ENCODE peak calls at places on chromosomes 4 and X, in four cellular contexts. One of them, this sample, is unnamed.

GRCh38 chr4:184046148-184046547 is 141.0 kb downstream of the STOX2 start:
- DNase-seq in H9: no peak
- DNase-seq in fibroblast of lung: no peak
- DNase-seq in right lobe of liver: no peak
- DNase-seq in this sample: no peak

GRCh38 chr4:10461091-10461849 is 4.0 kb upstream of the ZNF518B start:
- DNase-seq in H9: peak
- DNase-seq in fibroblast of lung: peak
- DNase-seq in right lobe of liver: peak
- DNase-seq in this sample: no peak

GRCh38 chr4:176001171-176002006 is 64.3 kb upstream of the WDR17 start:
- DNase-seq in H9: peak
- DNase-seq in fibroblast of lung: peak
- DNase-seq in right lobe of liver: peak
- DNase-seq in this sample: no peak

GRCh38 chrX:110050386-110050785 is 47.5 kb downstream of the TMEM164 start:
- DNase-seq in H9: no peak
- DNase-seq in fibroblast of lung: no peak
- DNase-seq in right lobe of liver: no peak
- DNase-seq in this sample: no peak

GRCh38 chrX:39309721-39310152 is 508.5 kb downstream of the MID1IP1 start:
- DNase-seq in H9: no peak
- DNase-seq in fibroblast of lung: no peak
- DNase-seq in right lobe of liver: no peak
- DNase-seq in this sample: no peak

GRCh38 chrX:103688949-103689348 is 2.5 kb upstream of the MORF4L2 start:
- DNase-seq in H9: no peak
- DNase-seq in fibroblast of lung: peak
- DNase-seq in right lobe of liver: no peak
- DNase-seq in this sample: peak

GRCh38 chrX:96987228-96987627 is 103.5 kb downstream of the RPA4 start:
- DNase-seq in H9: no peak
- DNase-seq in fibroblast of lung: peak
- DNase-seq in right lobe of liver: no peak
- DNase-seq in this sample: peak

GRCh38 chrX:9829308-9830267 is 43.4 kb downstream of the SHROOM2 start:
- DNase-seq in H9: no peak
- DNase-seq in fibroblast of lung: peak
- DNase-seq in right lobe of liver: no peak
- DNase-seq in this sample: no peak

GRCh38 chr4:101981756-101982155 is 191.2 kb downstream of the BANK1 start:
- DNase-seq in H9: no peak
- DNase-seq in fibroblast of lung: no peak
- DNase-seq in right lobe of liver: no peak
- DNase-seq in this sample: no peak

GRCh38 chr4:22391548-22391947 is 124.3 kb downstream of the ADGRA3 start:
- DNase-seq in H9: no peak
- DNase-seq in fibroblast of lung: peak
- DNase-seq in right lobe of liver: no peak
- DNase-seq in this sample: peak

GRCh38 chr4:84393193-84393592 is 105.9 kb downstream of the NKX6-1 start:
- DNase-seq in H9: no peak
- DNase-seq in fibroblast of lung: no peak
- DNase-seq in right lobe of liver: no peak
- DNase-seq in this sample: no peak

GRCh38 chrX:118272237-118272636 is 73.7 kb upstream of the WDR44 start:
- DNase-seq in H9: no peak
- DNase-seq in fibroblast of lung: peak
- DNase-seq in right lobe of liver: no peak
- DNase-seq in this sample: no peak

GRCh38 chr4:17055788-17056187 is 157.3 kb upstream of the LDB2 start:
- DNase-seq in H9: no peak
- DNase-seq in fibroblast of lung: peak
- DNase-seq in right lobe of liver: no peak
- DNase-seq in this sample: peak

GRCh38 chr4:27666943-27667342 is 806.3 kb downstream of the STIM2 start:
- DNase-seq in H9: peak
- DNase-seq in fibroblast of lung: peak
- DNase-seq in right lobe of liver: no peak
- DNase-seq in this sample: no peak

GRCh38 chrX:72142094-72142843 is 10.6 kb upstream of the RTL5 start:
- DNase-seq in H9: no peak
- DNase-seq in fibroblast of lung: no peak
- DNase-seq in right lobe of liver: no peak
- DNase-seq in this sample: no peak

GRCh38 chrX:3651272-3651671 is 62.2 kb downstream of the PRKX start:
- DNase-seq in H9: no peak
- DNase-seq in fibroblast of lung: peak
- DNase-seq in right lobe of liver: no peak
- DNase-seq in this sample: peak

GRCh38 chrX:70480660-70481018 is 36.0 kb downstream of the DLG3 start:
- DNase-seq in H9: no peak
- DNase-seq in fibroblast of lung: no peak
- DNase-seq in right lobe of liver: no peak
- DNase-seq in this sample: no peak

GRCh38 chrX:136879001-136879667 is 1.4 kb downstream of the RBMX start:
- DNase-seq in H9: no peak
- DNase-seq in fibroblast of lung: peak
- DNase-seq in right lobe of liver: no peak
- DNase-seq in this sample: peak

GRCh38 chr4:187569871-187570270 is 425.7 kb upstream of the ZFP42 start:
- DNase-seq in H9: no peak
- DNase-seq in fibroblast of lung: no peak
- DNase-seq in right lobe of liver: no peak
- DNase-seq in this sample: no peak

GRCh38 chr4:69858683-69859082 is 1.3 kb downstream of the SULT1E1 start:
- DNase-seq in H9: no peak
- DNase-seq in fibroblast of lung: peak
- DNase-seq in right lobe of liver: no peak
- DNase-seq in this sample: no peak

GRCh38 chrX:121851033-121851432 is 803.6 kb downstream of the GLUD2 start:
- DNase-seq in H9: no peak
- DNase-seq in fibroblast of lung: peak
- DNase-seq in right lobe of liver: no peak
- DNase-seq in this sample: no peak

GRCh38 chr4:57147335-57148060 is 37.3 kb upstream of the IGFBP7 start:
- DNase-seq in H9: no peak
- DNase-seq in fibroblast of lung: peak
- DNase-seq in right lobe of liver: no peak
- DNase-seq in this sample: peak

GRCh38 chr4:186092296-186092695 is 12.2 kb upstream of the FAM149A start:
- DNase-seq in H9: no peak
- DNase-seq in fibroblast of lung: no peak
- DNase-seq in right lobe of liver: no peak
- DNase-seq in this sample: no peak

GRCh38 chrX:40108084-40108958 is 10.6 kb upstream of the BCOR start:
- DNase-seq in H9: peak
- DNase-seq in fibroblast of lung: peak
- DNase-seq in right lobe of liver: peak
- DNase-seq in this sample: no peak

GRCh38 chrX:69133561-69134542 is 31.4 kb downstream of the PJA1 start:
- DNase-seq in H9: peak
- DNase-seq in fibroblast of lung: peak
- DNase-seq in right lobe of liver: no peak
- DNase-seq in this sample: peak

GRCh38 chr4:169070071-169070894 is 60.2 kb upstream of the CBR4 start:
- DNase-seq in H9: peak
- DNase-seq in fibroblast of lung: no peak
- DNase-seq in right lobe of liver: no peak
- DNase-seq in this sample: peak

GRCh38 chr4:73589261-73589847 is 30.9 kb downstream of the RASSF6 start:
- DNase-seq in H9: no peak
- DNase-seq in fibroblast of lung: peak
- DNase-seq in right lobe of liver: no peak
- DNase-seq in this sample: peak

GRCh38 chrX:56963377-56963776 is 32.0 kb downstream of the SPIN3 start:
- DNase-seq in H9: no peak
- DNase-seq in fibroblast of lung: no peak
- DNase-seq in right lobe of liver: no peak
- DNase-seq in this sample: no peak

GRCh38 chr4:138659640-138660325 is 355.8 kb upstream of the NOCT start:
- DNase-seq in H9: peak
- DNase-seq in fibroblast of lung: no peak
- DNase-seq in right lobe of liver: no peak
- DNase-seq in this sample: no peak

GRCh38 chr4:4948370-4948769 is 70.9 kb downstream of the CYTL1 start:
- DNase-seq in H9: no peak
- DNase-seq in fibroblast of lung: no peak
- DNase-seq in right lobe of liver: no peak
- DNase-seq in this sample: no peak

GRCh38 chr4:5204781-5205180 is 153.5 kb downstream of the STK32B start:
- DNase-seq in H9: no peak
- DNase-seq in fibroblast of lung: no peak
- DNase-seq in right lobe of liver: no peak
- DNase-seq in this sample: no peak

DNA sequence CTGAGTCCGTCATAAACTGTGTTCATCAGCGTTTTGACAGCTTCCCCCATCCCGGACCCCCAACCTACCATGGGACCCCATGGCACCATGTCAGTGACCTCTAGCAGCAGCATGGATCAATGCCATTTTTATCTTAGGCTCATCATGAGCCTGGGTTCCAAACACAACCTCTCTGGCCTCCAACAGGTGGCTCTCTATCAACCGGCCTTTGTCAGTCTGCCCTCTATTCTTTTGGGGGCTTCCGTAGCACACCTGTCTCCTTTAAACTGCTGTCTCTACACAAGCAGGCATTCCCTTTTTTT is 716 bp upstream of the TMEM150C start:
- DNase-seq in H9: peak
- DNase-seq in fibroblast of lung: no peak
- DNase-seq in right lobe of liver: no peak
- DNase-seq in this sample: no peak
- TF ChIP-seq CTCF in H9: no peak
- TF ChIP-seq CTCF in fibroblast of lung: no peak
- TF ChIP-seq CTCF in right lobe of liver: no peak
- TF ChIP-seq CTCF in this sample: no peak

GRCh38 chr4:55184600-55185523 is 59.5 kb upstream of the KDR start:
- DNase-seq in H9: peak
- DNase-seq in fibroblast of lung: peak
- DNase-seq in right lobe of liver: no peak
- DNase-seq in this sample: no peak

GRCh38 chr4:55181606-55182005 is 56.2 kb upstream of the KDR start:
- DNase-seq in H9: no peak
- DNase-seq in fibroblast of lung: peak
- DNase-seq in right lobe of liver: no peak
- DNase-seq in this sample: no peak

GRCh38 chr4:55186700-55187099 is 61.3 kb upstream of the KDR start:
- DNase-seq in H9: no peak
- DNase-seq in fibroblast of lung: no peak
- DNase-seq in right lobe of liver: no peak
- DNase-seq in this sample: no peak

GRCh38 chr4:55183926-55184599 is 58.7 kb upstream of the KDR start:
- DNase-seq in H9: peak
- DNase-seq in fibroblast of lung: peak
- DNase-seq in right lobe of liver: no peak
- DNase-seq in this sample: peak

GRCh38 chr4:55186123-55186522 is 60.7 kb upstream of the KDR start:
- DNase-seq in H9: no peak
- DNase-seq in fibroblast of lung: peak
- DNase-seq in right lobe of liver: no peak
- DNase-seq in this sample: no peak
- TF ChIP-seq CTCF in H9: peak
- TF ChIP-seq CTCF in fibroblast of lung: no peak
- TF ChIP-seq CTCF in right lobe of liver: no peak
- TF ChIP-seq CTCF in this sample: peak

GRCh38 chr4:34720563-34720962 is 1523.8 kb downstream of the ARAP2 start:
- DNase-seq in H9: no peak
- DNase-seq in fibroblast of lung: peak
- DNase-seq in right lobe of liver: no peak
- DNase-seq in this sample: peak
- TF ChIP-seq CTCF in H9: peak
- TF ChIP-seq CTCF in fibroblast of lung: no peak
- TF ChIP-seq CTCF in right lobe of liver: peak
- TF ChIP-seq CTCF in this sample: peak

DNA sequence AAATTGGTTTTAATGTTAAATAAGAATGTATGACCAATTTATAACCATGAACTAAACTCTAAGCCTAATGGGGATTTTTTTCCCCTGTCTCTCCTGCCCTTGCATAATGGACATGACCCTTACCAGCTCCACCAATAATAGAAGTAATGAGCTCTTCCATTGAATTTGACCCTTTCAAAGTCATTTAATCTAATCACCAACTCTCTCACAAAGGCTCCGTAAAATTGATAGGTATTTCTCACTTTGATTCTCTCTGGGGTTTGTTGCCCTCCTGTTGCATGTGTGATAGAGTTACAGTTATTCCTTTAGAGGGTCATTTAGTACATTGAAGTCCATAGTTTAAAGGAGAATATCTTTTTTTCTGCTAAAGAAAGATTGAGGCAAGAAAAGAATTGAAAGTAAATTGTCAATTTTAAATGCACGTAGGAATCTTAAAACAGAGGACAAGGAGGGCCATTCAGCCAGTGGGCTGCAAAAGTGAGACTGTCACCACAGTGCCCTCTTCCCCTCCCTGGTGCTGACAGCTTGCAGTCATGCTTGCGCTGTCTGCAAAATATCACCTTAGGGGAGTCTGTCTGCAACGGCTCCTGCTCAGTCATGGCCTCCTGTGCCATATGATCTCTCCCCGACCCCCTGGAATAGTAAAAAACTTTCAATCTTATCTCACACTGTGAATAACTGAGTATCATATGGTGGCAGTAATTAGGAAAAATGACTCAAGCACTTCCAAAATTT is 307.5 kb upstream of the GNPDA2 start:
- DNase-seq in H9: peak
- DNase-seq in fibroblast of lung: no peak
- DNase-seq in right lobe of liver: no peak
- DNase-seq in this sample: no peak
- TF ChIP-seq CTCF in H9: no peak
- TF ChIP-seq CTCF in fibroblast of lung: no peak
- TF ChIP-seq CTCF in right lobe of liver: no peak
- TF ChIP-seq CTCF in this sample: no peak

DNA sequence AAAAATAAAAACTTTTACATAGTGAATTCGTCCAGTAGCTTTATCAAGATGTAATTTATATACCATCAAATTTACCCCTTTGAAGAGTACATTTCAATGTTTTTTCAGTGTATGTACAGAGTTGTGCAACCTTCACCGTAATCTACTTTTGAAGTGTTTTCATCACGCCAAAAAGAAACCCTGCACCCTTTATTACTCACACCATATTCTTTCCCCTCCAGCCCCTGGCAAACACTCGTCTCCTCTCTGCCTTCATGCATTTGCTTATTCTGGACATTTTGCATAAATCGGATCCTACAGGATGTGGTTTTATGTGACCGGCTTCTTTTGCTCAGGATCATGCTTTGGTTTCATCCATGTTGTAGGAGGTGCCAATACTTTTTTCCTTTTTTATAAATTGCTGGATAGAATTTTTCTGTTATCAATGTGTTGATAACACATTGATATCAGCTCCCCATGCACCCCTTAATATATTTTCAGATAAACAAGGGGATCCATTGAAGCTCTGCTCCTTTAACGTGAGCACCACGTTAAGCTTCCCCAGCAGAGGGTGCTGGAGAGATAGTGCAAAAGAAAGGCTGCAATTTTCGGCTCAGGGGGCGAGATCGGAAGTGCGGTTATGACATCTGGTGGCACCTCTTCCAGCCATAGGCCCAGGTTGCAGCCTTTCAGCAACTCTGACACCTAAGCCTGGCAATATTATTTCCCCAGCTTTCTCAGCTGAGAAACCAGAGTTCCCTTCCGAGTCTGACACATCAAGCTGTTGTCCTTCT is 100.1 kb upstream of the VCX3B start:
- DNase-seq in H9: peak
- DNase-seq in fibroblast of lung: no peak
- DNase-seq in right lobe of liver: no peak
- DNase-seq in this sample: no peak
- TF ChIP-seq CTCF in H9: peak
- TF ChIP-seq CTCF in fibroblast of lung: no peak
- TF ChIP-seq CTCF in right lobe of liver: peak
- TF ChIP-seq CTCF in this sample: no peak

This sample was measured in HFFc6.